ENCODE peak calls at places on chromosomes 11 and 22, in eight cellular contexts. O, E, Y, P, H, R, K and F are unnamed samples.
A peak's percentile ranks its signal among the peaks of the same experiment; 100 is the strongest.

GRCh38 chr11:12888525-12889158 is 120.5 kb upstream of the RASSF10 start:
- DNase-seq in R (peak; percentile 49), Y (peak; percentile 91), O (peak; percentile 44), K (peak; percentile 23), P (peak; percentile 64), E (peak; percentile 4), H (peak; percentile 90), F (peak; percentile 93)

GRCh38 chr22:37802310-37803194 is 5.2 kb upstream of the GCAT start:
- DNase-seq in O (no peak), P (peak; percentile 77), R (no peak), Y (peak; percentile 84), K (no peak), H (peak; percentile 39), E (no peak), F (peak; percentile 59)

GRCh38 chr11:61546663-61547062 is 34.2 kb downstream of the SYT7 start:
- DNase-seq in Y (no peak), O (no peak), E (no peak), K (no peak), R (no peak), P (no peak), H (no peak), F (no peak)

GRCh38 chr22:50738649-50739227 is 734 bp downstream of the ACR start:
- DNase-seq in E (no peak), H (no peak), Y (no peak), O (no peak), R (no peak), K (no peak), P (no peak), F (no peak)

GRCh38 chr11:94171693-94172440 is 43.2 kb downstream of the PANX1 start:
- DNase-seq in P (no peak), R (no peak), E (no peak), O (no peak), Y (peak; percentile 49), H (peak; percentile 50), K (no peak), F (peak; percentile 41)

GRCh38 chr11:13114566-13115465 is 105.7 kb downstream of the RASSF10 start:
- DNase-seq in O (no peak), P (no peak), Y (peak; percentile 59), E (no peak), K (no peak), R (no peak), H (no peak), F (no peak)

GRCh38 chr11:2797741-2798361 is 87.7 kb downstream of the CDKN1C start:
- DNase-seq in E (no peak), Y (no peak), O (no peak), P (peak; percentile 33), H (no peak), K (no peak), R (no peak), F (no peak)

GRCh38 chr11:90867416-90867815 is 644.6 kb upstream of the CHORDC1 start:
- DNase-seq in H (no peak), O (no peak), R (no peak), E (no peak), P (no peak), Y (no peak), K (no peak), F (no peak)

GRCh38 chr11:109939176-109939810 is 153.9 kb upstream of the ZC3H12C start:
- DNase-seq in R (no peak), K (no peak), E (no peak), Y (peak; percentile 80), O (no peak), H (peak; percentile 84), P (no peak), F (peak; percentile 87)

GRCh38 chr11:1202154-1202775 is 20.6 kb upstream of the MUC5B start:
- DNase-seq in K (no peak), E (no peak), H (no peak), P (peak; percentile 46), R (no peak), O (no peak), Y (peak; percentile 20), F (no peak)

GRCh38 chr11:32775908-32776307 is 18.6 kb downstream of the CCDC73 start:
- DNase-seq in H (no peak), O (no peak), E (no peak), P (no peak), Y (peak; percentile 17), K (no peak), R (no peak), F (no peak)

GRCh38 chr11:61126266-61126665 is 24.0 kb downstream of the CD5 start:
- DNase-seq in R (no peak), H (no peak), K (no peak), O (no peak), E (no peak), P (no peak), Y (no peak), F (peak; percentile 22)

GRCh38 chr11:127452533-127452932 is 452.0 kb upstream of the KIRREL3 start:
- DNase-seq in E (no peak), P (no peak), O (no peak), R (no peak), H (no peak), K (no peak), Y (no peak), F (no peak)

GRCh38 chr11:76694664-76695063 is 24.1 kb upstream of the LRRC32 start:
- DNase-seq in H (peak; percentile 90), O (no peak), Y (no peak), R (no peak), K (no peak), E (no peak), P (no peak), F (peak; percentile 91)

GRCh38 chr11:64267207-64267945 is 16.0 kb downstream of the PLCB3 start:
- DNase-seq in O (no peak), P (no peak), H (no peak), R (no peak), Y (no peak), E (no peak), K (no peak), F (no peak)

GRCh38 chr22:45997077-45997774 is 20.3 kb upstream of the WNT7B start:
- DNase-seq in R (no peak), Y (peak; percentile 53), K (no peak), P (peak; percentile 89), O (no peak), H (peak; percentile 95), E (no peak), F (peak; percentile 95)

GRCh38 chr22:27137809-27138400 is 480.5 kb downstream of the MIAT start:
- DNase-seq in K (no peak), H (no peak), E (no peak), R (no peak), O (no peak), Y (no peak), P (no peak), F (no peak)